ENCODE peak calls at places on chromosomes 6 and 20, in eight cellular contexts. One of them, this sample, is unnamed.

GRCh38 chr6:41781302-41781711 is 725 bp downstream of the PRICKLE4 start:
- DNase-seq in heart left ventricle: peak
- DNase-seq in GM20000: no peak
- DNase-seq in WTC11: no peak
- DNase-seq in neural progenitor cell: no peak
- DNase-seq in Peyer's patch: no peak
- DNase-seq in psoas muscle: no peak
- DNase-seq in lower lobe of right lung: peak
- DNase-seq in this sample: peak

GRCh38 chr20:20711413-20711812 is 1.0 kb downstream of the RALGAPA2 start:
- DNase-seq in psoas muscle: no peak
- DNase-seq in GM20000: no peak
- DNase-seq in neural progenitor cell: no peak
- DNase-seq in WTC11: no peak
- DNase-seq in Peyer's patch: peak
- DNase-seq in heart left ventricle: no peak
- DNase-seq in lower lobe of right lung: no peak
- DNase-seq in this sample: no peak

GRCh38 chr6:30810813-30811329 is 66.5 kb upstream of the IER3 start:
- DNase-seq in neural progenitor cell: no peak
- DNase-seq in psoas muscle: no peak
- DNase-seq in lower lobe of right lung: no peak
- DNase-seq in heart left ventricle: no peak
- DNase-seq in Peyer's patch: no peak
- DNase-seq in WTC11: no peak
- DNase-seq in GM20000: peak
- DNase-seq in this sample: no peak

GRCh38 chr6:168994966-168995365 is 258.7 kb downstream of the THBS2 start:
- DNase-seq in GM20000: no peak
- DNase-seq in Peyer's patch: no peak
- DNase-seq in lower lobe of right lung: no peak
- DNase-seq in psoas muscle: no peak
- DNase-seq in heart left ventricle: no peak
- DNase-seq in neural progenitor cell: no peak
- DNase-seq in WTC11: no peak
- DNase-seq in this sample: no peak

GRCh38 chr6:42404494-42404893 is 47.2 kb downstream of the TRERF1 start:
- DNase-seq in heart left ventricle: peak
- DNase-seq in neural progenitor cell: peak
- DNase-seq in lower lobe of right lung: no peak
- DNase-seq in GM20000: no peak
- DNase-seq in WTC11: no peak
- DNase-seq in psoas muscle: peak
- DNase-seq in Peyer's patch: no peak
- DNase-seq in this sample: no peak

GRCh38 chr20:49712918-49713778 is 530 bp downstream of the B4GALT5 start:
- DNase-seq in WTC11: peak
- DNase-seq in GM20000: no peak
- DNase-seq in heart left ventricle: peak
- DNase-seq in psoas muscle: peak
- DNase-seq in Peyer's patch: peak
- DNase-seq in lower lobe of right lung: peak
- DNase-seq in neural progenitor cell: peak
- DNase-seq in this sample: no peak

GRCh38 chr6:93419304-93420162 is at the start of gene EPHA7:
- DNase-seq in psoas muscle: peak
- DNase-seq in neural progenitor cell: peak
- DNase-seq in lower lobe of right lung: peak
- DNase-seq in Peyer's patch: peak
- DNase-seq in WTC11: peak
- DNase-seq in heart left ventricle: peak
- DNase-seq in GM20000: peak
- DNase-seq in this sample: peak

GRCh38 chr20:57038608-57039440 is 227.6 kb downstream of the BMP7 start:
- DNase-seq in neural progenitor cell: no peak
- DNase-seq in lower lobe of right lung: no peak
- DNase-seq in Peyer's patch: no peak
- DNase-seq in psoas muscle: no peak
- DNase-seq in GM20000: no peak
- DNase-seq in WTC11: no peak
- DNase-seq in heart left ventricle: no peak
- DNase-seq in this sample: no peak

GRCh38 chr20:54062812-54063280 is 7.5 kb downstream of the BCAS1 start:
- DNase-seq in Peyer's patch: no peak
- DNase-seq in heart left ventricle: no peak
- DNase-seq in WTC11: no peak
- DNase-seq in neural progenitor cell: peak
- DNase-seq in GM20000: peak
- DNase-seq in lower lobe of right lung: no peak
- DNase-seq in psoas muscle: no peak
- DNase-seq in this sample: no peak

GRCh38 chr6:167682125-167682524 is 144.6 kb upstream of the AFDN start:
- DNase-seq in heart left ventricle: peak
- DNase-seq in Peyer's patch: peak
- DNase-seq in psoas muscle: no peak
- DNase-seq in WTC11: no peak
- DNase-seq in neural progenitor cell: no peak
- DNase-seq in GM20000: no peak
- DNase-seq in lower lobe of right lung: no peak
- DNase-seq in this sample: peak

GRCh38 chr6:111478064-111478476 is 4.9 kb downstream of the REV3L start:
- DNase-seq in Peyer's patch: no peak
- DNase-seq in psoas muscle: no peak
- DNase-seq in GM20000: no peak
- DNase-seq in neural progenitor cell: no peak
- DNase-seq in heart left ventricle: no peak
- DNase-seq in WTC11: no peak
- DNase-seq in lower lobe of right lung: no peak
- DNase-seq in this sample: no peak

GRCh38 chr6:148414836-148415235 is 72.2 kb downstream of the SASH1 start:
- DNase-seq in Peyer's patch: no peak
- DNase-seq in WTC11: no peak
- DNase-seq in GM20000: no peak
- DNase-seq in neural progenitor cell: no peak
- DNase-seq in lower lobe of right lung: no peak
- DNase-seq in heart left ventricle: no peak
- DNase-seq in psoas muscle: no peak
- DNase-seq in this sample: no peak

GRCh38 chr20:48102076-48102787 is 317.0 kb upstream of the SULF2 start:
- DNase-seq in WTC11: no peak
- DNase-seq in neural progenitor cell: no peak
- DNase-seq in heart left ventricle: no peak
- DNase-seq in psoas muscle: no peak
- DNase-seq in Peyer's patch: no peak
- DNase-seq in GM20000: no peak
- DNase-seq in lower lobe of right lung: no peak
- DNase-seq in this sample: no peak

GRCh38 chr20:35618372-35619131 is 2.9 kb downstream of the SPAG4 start:
- DNase-seq in heart left ventricle: peak
- DNase-seq in Peyer's patch: no peak
- DNase-seq in WTC11: peak
- DNase-seq in GM20000: peak
- DNase-seq in neural progenitor cell: peak
- DNase-seq in psoas muscle: no peak
- DNase-seq in lower lobe of right lung: peak
- DNase-seq in this sample: no peak

GRCh38 chr20:35620818-35621559 is 5.4 kb downstream of the SPAG4 start:
- DNase-seq in Peyer's patch: no peak
- DNase-seq in lower lobe of right lung: no peak
- DNase-seq in neural progenitor cell: no peak
- DNase-seq in psoas muscle: no peak
- DNase-seq in WTC11: no peak
- DNase-seq in heart left ventricle: no peak
- DNase-seq in GM20000: no peak
- DNase-seq in this sample: no peak

GRCh38 chr20:35619196-35620095 is 3.8 kb downstream of the SPAG4 start:
- DNase-seq in lower lobe of right lung: peak
- DNase-seq in GM20000: peak
- DNase-seq in neural progenitor cell: peak
- DNase-seq in WTC11: peak
- DNase-seq in psoas muscle: peak
- DNase-seq in Peyer's patch: peak
- DNase-seq in heart left ventricle: peak
- DNase-seq in this sample: peak

GRCh38 chr20:35618032-35618371 is 2.4 kb downstream of the SPAG4 start:
- DNase-seq in WTC11: no peak
- DNase-seq in Peyer's patch: no peak
- DNase-seq in psoas muscle: no peak
- DNase-seq in GM20000: no peak
- DNase-seq in heart left ventricle: no peak
- DNase-seq in lower lobe of right lung: no peak
- DNase-seq in neural progenitor cell: no peak
- DNase-seq in this sample: no peak

GRCh38 chr20:35621560-35621946 is 5.9 kb downstream of the SPAG4 start:
- DNase-seq in heart left ventricle: no peak
- DNase-seq in GM20000: no peak
- DNase-seq in psoas muscle: no peak
- DNase-seq in WTC11: no peak
- DNase-seq in lower lobe of right lung: no peak
- DNase-seq in neural progenitor cell: no peak
- DNase-seq in Peyer's patch: no peak
- DNase-seq in this sample: no peak
- TF ChIP-seq CTCF in heart left ventricle: no peak
- TF ChIP-seq CTCF in GM20000: no peak
- TF ChIP-seq CTCF in psoas muscle: no peak
- TF ChIP-seq CTCF in WTC11: no peak
- TF ChIP-seq CTCF in lower lobe of right lung: no peak
- TF ChIP-seq CTCF in neural progenitor cell: peak
- TF ChIP-seq CTCF in Peyer's patch: no peak
- TF ChIP-seq CTCF in this sample: no peak

DNA sequence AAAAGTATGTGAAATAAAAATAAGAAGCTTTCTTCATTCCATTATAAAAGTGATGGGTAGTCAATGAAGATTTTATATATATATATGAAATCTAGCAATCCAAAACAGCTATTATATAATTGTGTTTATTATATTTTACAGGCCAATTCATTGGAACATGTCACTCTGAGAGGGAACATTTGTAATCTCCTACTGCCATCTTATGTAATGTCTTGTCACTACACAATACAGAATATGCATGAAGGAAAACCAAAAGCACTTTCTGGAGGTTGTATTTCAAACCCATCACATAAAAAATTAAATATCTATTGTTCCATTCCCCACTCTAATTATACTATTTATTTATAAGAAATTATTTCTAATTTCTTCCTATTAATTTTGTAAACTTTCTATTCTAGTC is 31.5 kb upstream of the IRAK1BP1 start:
- DNase-seq in psoas muscle: no peak
- DNase-seq in GM20000: no peak
- DNase-seq in lower lobe of right lung: no peak
- DNase-seq in Peyer's patch: no peak
- DNase-seq in heart left ventricle: no peak
- DNase-seq in WTC11: no peak
- DNase-seq in neural progenitor cell: no peak
- DNase-seq in this sample: no peak
- TF ChIP-seq CTCF in psoas muscle: no peak
- TF ChIP-seq CTCF in GM20000: no peak
- TF ChIP-seq CTCF in lower lobe of right lung: no peak
- TF ChIP-seq CTCF in Peyer's patch: peak
- TF ChIP-seq CTCF in heart left ventricle: no peak
- TF ChIP-seq CTCF in WTC11: no peak
- TF ChIP-seq CTCF in neural progenitor cell: peak
- TF ChIP-seq CTCF in this sample: peak

DNA sequence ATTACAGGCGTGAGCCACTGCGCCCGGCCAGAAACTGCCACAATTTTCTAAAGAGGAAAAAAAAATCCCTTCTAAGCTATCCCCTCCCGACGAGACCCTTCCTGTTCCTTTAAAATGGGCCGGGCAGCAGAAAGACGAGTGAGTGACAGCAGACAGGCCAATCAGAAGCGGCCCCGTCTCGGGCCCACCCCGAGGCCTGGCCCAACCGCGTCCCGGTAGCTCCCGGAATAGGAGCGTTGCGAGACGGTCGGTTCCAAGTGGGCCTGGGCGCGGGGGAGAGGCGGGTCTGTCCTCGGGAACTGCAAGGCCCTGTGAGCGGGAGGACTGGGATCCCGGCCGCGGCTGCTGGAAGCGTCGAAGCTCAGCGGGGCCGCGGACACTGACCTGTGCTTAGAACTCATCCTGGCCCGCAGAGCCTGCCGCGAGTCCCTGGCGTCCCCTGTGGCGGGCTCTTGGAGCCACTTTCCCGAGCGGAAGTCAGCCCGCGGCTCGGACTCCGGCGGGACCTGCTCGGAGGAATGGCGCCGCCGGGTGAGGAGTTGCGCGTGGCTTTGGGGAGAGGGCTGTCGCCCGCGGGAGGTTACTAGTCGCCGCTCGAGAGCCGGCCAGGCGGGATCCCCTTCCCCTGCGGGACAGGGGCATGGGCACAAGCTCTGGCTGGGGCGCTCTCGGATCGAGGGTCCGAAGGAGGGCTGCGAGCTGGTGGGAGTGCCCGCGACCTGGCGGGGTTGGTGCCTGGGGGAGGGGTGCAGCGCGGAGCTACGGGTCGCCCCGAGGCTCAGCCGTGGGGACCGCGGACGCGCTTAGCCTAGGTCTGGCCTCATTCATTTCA is at the start of the genes MROH8 and RPN2:
- DNase-seq in Peyer's patch: peak
- DNase-seq in lower lobe of right lung: peak
- DNase-seq in WTC11: peak
- DNase-seq in GM20000: peak
- DNase-seq in neural progenitor cell: peak
- DNase-seq in psoas muscle: peak
- DNase-seq in heart left ventricle: peak
- DNase-seq in this sample: peak
- TF ChIP-seq CTCF in Peyer's patch: peak
- TF ChIP-seq CTCF in lower lobe of right lung: no peak
- TF ChIP-seq CTCF in WTC11: no peak
- TF ChIP-seq CTCF in GM20000: no peak
- TF ChIP-seq CTCF in neural progenitor cell: no peak
- TF ChIP-seq CTCF in psoas muscle: peak
- TF ChIP-seq CTCF in heart left ventricle: no peak
- TF ChIP-seq CTCF in this sample: no peak

GRCh38 chr6:13397359-13398080 is 69.2 kb upstream of the TBC1D7 start:
- DNase-seq in psoas muscle: no peak
- DNase-seq in lower lobe of right lung: peak
- DNase-seq in Peyer's patch: peak
- DNase-seq in GM20000: peak
- DNase-seq in WTC11: no peak
- DNase-seq in heart left ventricle: no peak
- DNase-seq in neural progenitor cell: no peak
- DNase-seq in this sample: no peak
- TF ChIP-seq CTCF in psoas muscle: no peak
- TF ChIP-seq CTCF in lower lobe of right lung: no peak
- TF ChIP-seq CTCF in Peyer's patch: peak
- TF ChIP-seq CTCF in GM20000: no peak
- TF ChIP-seq CTCF in WTC11: no peak
- TF ChIP-seq CTCF in heart left ventricle: peak
- TF ChIP-seq CTCF in neural progenitor cell: no peak
- TF ChIP-seq CTCF in this sample: peak

GRCh38 chr6:34583461-34583860 is 27.3 kb upstream of the SPDEF start:
- DNase-seq in psoas muscle: no peak
- DNase-seq in lower lobe of right lung: no peak
- DNase-seq in Peyer's patch: no peak
- DNase-seq in neural progenitor cell: no peak
- DNase-seq in GM20000: no peak
- DNase-seq in WTC11: no peak
- DNase-seq in heart left ventricle: no peak
- DNase-seq in this sample: peak
- TF ChIP-seq CTCF in psoas muscle: no peak
- TF ChIP-seq CTCF in lower lobe of right lung: no peak
- TF ChIP-seq CTCF in Peyer's patch: peak
- TF ChIP-seq CTCF in neural progenitor cell: no peak
- TF ChIP-seq CTCF in GM20000: no peak
- TF ChIP-seq CTCF in WTC11: no peak
- TF ChIP-seq CTCF in heart left ventricle: peak
- TF ChIP-seq CTCF in this sample: no peak

This sample was measured in chondrocyte.